ENCODE peak calls at places on chromosomes 13 and 19, in nine cellular contexts. C is LoVo; O is activated T-cell treated with anti-CD3 and anti-CD28 coated beads, Interleukin-2, amount 50 U/mL, for 1 hour; Z is NCI-H69; L is NCI-H446; B is fibroblast of pulmonary artery; F is lower leg skin; E is nephron progenitor cell; N is AG08395. H is an unnamed sample.

GRCh38 chr13:80083516-80084085 is 257.3 kb downstream of the SPRY2 start:
- DNase-seq in C (no peak), O (no peak), Z (no peak), L (no peak), B (peak), F (no peak), E (no peak), N (peak), H (no peak)

GRCh38 chr19:37905936-37906867 is at the start of gene WDR87:
- DNase-seq in C (peak), O (peak), Z (peak), L (no peak), B (peak), F (peak), E (peak), N (no peak), H (peak)

GRCh38 chr13:95375706-95376105 is 74.5 kb upstream of the ABCC4 start:
- DNase-seq in C (no peak), O (no peak), Z (no peak), L (no peak), B (no peak), F (no peak), E (no peak), N (no peak), H (no peak)

GRCh38 chr19:47094557-47095517 is 18.7 kb downstream of the ZC3H4 start:
- DNase-seq in C (no peak), O (peak), Z (no peak), L (no peak), B (no peak), F (no peak), E (no peak), N (no peak), H (no peak)

GRCh38 chr13:44848956-44849748 is 140.1 kb downstream of the NUFIP1 start:
- DNase-seq in C (no peak), O (no peak), Z (no peak), L (no peak), B (no peak), F (peak), E (no peak), N (no peak), H (no peak)

GRCh38 chr19:3405261-3405653 is 38.9 kb downstream of the NFIC start:
- DNase-seq in C (no peak), O (no peak), Z (no peak), L (no peak), B (no peak), F (no peak), E (no peak), N (no peak), H (no peak)

GRCh38 chr13:47764817-47765216 is 236.3 kb downstream of the SUCLA2 start:
- DNase-seq in C (no peak), O (no peak), Z (no peak), L (no peak), B (no peak), F (no peak), E (no peak), N (no peak), H (no peak)

GRCh38 chr19:32070101-32070500 is 275.3 kb upstream of the ZNF507 start:
- DNase-seq in C (no peak), O (no peak), Z (no peak), L (no peak), B (no peak), F (no peak), E (no peak), N (no peak), H (no peak)

GRCh38 chr19:45443462-45444317 is 20.0 kb upstream of the ERCC1 start:
- DNase-seq in C (peak), O (peak), Z (peak), L (peak), B (peak), F (peak), E (peak), N (peak), H (peak)

GRCh38 chr13:104086759-104087158 is 1020.5 kb upstream of the SLC10A2 start:
- DNase-seq in C (no peak), O (no peak), Z (no peak), L (no peak), B (peak), F (no peak), E (no peak), N (no peak), H (no peak)

GRCh38 chr13:23367907-23368306 is 65.6 kb downstream of the SACS start:
- DNase-seq in C (no peak), O (no peak), Z (no peak), L (no peak), B (no peak), F (no peak), E (no peak), N (no peak), H (no peak)

GRCh38 chr19:38035515-38036495 is 128.8 kb downstream of the SIPA1L3 start:
- DNase-seq in C (no peak), O (no peak), Z (peak), L (no peak), B (peak), F (no peak), E (peak), N (peak), H (no peak)

GRCh38 chr19:1811472-1811894 is 593 bp downstream of the ATP8B3 start:
- DNase-seq in C (peak), O (peak), Z (peak), L (no peak), B (peak), F (peak), E (no peak), N (peak), H (no peak)

GRCh38 chr19:1101337-1101698 is 2.5 kb upstream of the GPX4 start:
- DNase-seq in C (no peak), O (no peak), Z (no peak), L (no peak), B (no peak), F (no peak), E (no peak), N (no peak), H (no peak)

GRCh38 chr13:46522692-46523040 is 30.3 kb upstream of the LRCH1 start:
- DNase-seq in C (no peak), O (no peak), Z (no peak), L (no peak), B (no peak), F (no peak), E (no peak), N (no peak), H (no peak)

GRCh38 chr19:50517704-50518075 is 4.0 kb upstream of the ASPDH start:
- DNase-seq in C (no peak), O (no peak), Z (no peak), L (no peak), B (no peak), F (no peak), E (no peak), N (no peak), H (no peak)

H was measured in H9.